ENCODE peak calls at places on chromosome 1, in nine cellular contexts. One of them, this sample, is unnamed.

GRCh38 chr1:241266121-241266520 is 90.9 kb downstream of the RGS7 start:
- DNase-seq in memory B cell: no peak
- DNase-seq in C1 segment of cervical spinal cord: no peak
- DNase-seq in germinal center: no peak
- DNase-seq in stimulated activated CD4-positive, alpha-beta T cell treated with anti-CD3 and anti-CD28 coated beads, Interleukin-1b, Interleukin-23, amount 100 ng/mL, for 24 hours: no peak
- DNase-seq in HL-60: no peak
- DNase-seq in pancreas: no peak
- DNase-seq in tibial artery: no peak
- DNase-seq in AG10803: no peak
- DNase-seq in this sample: no peak

GRCh38 chr1:88877382-88877825 is 14.0 kb downstream of the GTF2B start:
- DNase-seq in stimulated activated CD4-positive, alpha-beta T cell treated with anti-CD3 and anti-CD28 coated beads, Interleukin-1b, Interleukin-23, amount 100 ng/mL, for 24 hours: no peak
- DNase-seq in germinal center: peak; percentile 7
- DNase-seq in AG10803: peak; percentile 49
- DNase-seq in C1 segment of cervical spinal cord: peak; percentile 9
- DNase-seq in tibial artery: no peak
- DNase-seq in pancreas: no peak
- DNase-seq in memory B cell: no peak
- DNase-seq in HL-60: no peak
- DNase-seq in this sample: no peak

GRCh38 chr1:232510367-232511110 is 119.4 kb downstream of the SIPA1L2 start:
- DNase-seq in pancreas: no peak
- DNase-seq in memory B cell: no peak
- DNase-seq in C1 segment of cervical spinal cord: no peak
- DNase-seq in tibial artery: no peak
- DNase-seq in AG10803: no peak
- DNase-seq in germinal center: no peak
- DNase-seq in HL-60: no peak
- DNase-seq in stimulated activated CD4-positive, alpha-beta T cell treated with anti-CD3 and anti-CD28 coated beads, Interleukin-1b, Interleukin-23, amount 100 ng/mL, for 24 hours: no peak
- DNase-seq in this sample: no peak

GRCh38 chr1:32801096-32801713 is 16.0 kb downstream of the YARS1 start:
- DNase-seq in memory B cell: no peak
- DNase-seq in germinal center: no peak
- DNase-seq in stimulated activated CD4-positive, alpha-beta T cell treated with anti-CD3 and anti-CD28 coated beads, Interleukin-1b, Interleukin-23, amount 100 ng/mL, for 24 hours: no peak
- DNase-seq in AG10803: peak; percentile 22
- DNase-seq in pancreas: no peak
- DNase-seq in HL-60: no peak
- DNase-seq in C1 segment of cervical spinal cord: no peak
- DNase-seq in tibial artery: no peak
- DNase-seq in this sample: no peak

GRCh38 chr1:33050221-33051076 is 13.8 kb upstream of the AK2 start:
- DNase-seq in pancreas: no peak
- DNase-seq in germinal center: no peak
- DNase-seq in memory B cell: no peak
- DNase-seq in tibial artery: no peak
- DNase-seq in AG10803: peak; percentile 95
- DNase-seq in stimulated activated CD4-positive, alpha-beta T cell treated with anti-CD3 and anti-CD28 coated beads, Interleukin-1b, Interleukin-23, amount 100 ng/mL, for 24 hours: no peak
- DNase-seq in HL-60: peak; percentile 54
- DNase-seq in C1 segment of cervical spinal cord: no peak
- DNase-seq in this sample: peak; percentile 75

GRCh38 chr1:226443439-226443838 is 35.5 kb upstream of the PARP1 start:
- DNase-seq in memory B cell: no peak
- DNase-seq in AG10803: peak; percentile 67
- DNase-seq in stimulated activated CD4-positive, alpha-beta T cell treated with anti-CD3 and anti-CD28 coated beads, Interleukin-1b, Interleukin-23, amount 100 ng/mL, for 24 hours: no peak
- DNase-seq in tibial artery: no peak
- DNase-seq in pancreas: no peak
- DNase-seq in germinal center: no peak
- DNase-seq in C1 segment of cervical spinal cord: no peak
- DNase-seq in HL-60: no peak
- DNase-seq in this sample: no peak

GRCh38 chr1:153752561-153753195 is 22.5 kb upstream of the SLC27A3 start:
- DNase-seq in memory B cell: no peak
- DNase-seq in C1 segment of cervical spinal cord: no peak
- DNase-seq in AG10803: no peak
- DNase-seq in germinal center: no peak
- DNase-seq in stimulated activated CD4-positive, alpha-beta T cell treated with anti-CD3 and anti-CD28 coated beads, Interleukin-1b, Interleukin-23, amount 100 ng/mL, for 24 hours: no peak
- DNase-seq in pancreas: no peak
- DNase-seq in HL-60: no peak
- DNase-seq in tibial artery: peak; percentile 91
- DNase-seq in this sample: no peak

GRCh38 chr1:175373786-175374623 is 181.4 kb upstream of the KIAA0040 start:
- DNase-seq in HL-60: peak; percentile 7
- DNase-seq in tibial artery: no peak
- DNase-seq in pancreas: peak; percentile 23
- DNase-seq in memory B cell: peak; percentile 31
- DNase-seq in stimulated activated CD4-positive, alpha-beta T cell treated with anti-CD3 and anti-CD28 coated beads, Interleukin-1b, Interleukin-23, amount 100 ng/mL, for 24 hours: no peak
- DNase-seq in AG10803: no peak
- DNase-seq in germinal center: peak; percentile 34
- DNase-seq in C1 segment of cervical spinal cord: peak; percentile 18
- DNase-seq in this sample: no peak

GRCh38 chr1:167955915-167956314 is 19.0 kb upstream of the MPC2 start:
- DNase-seq in memory B cell: no peak
- DNase-seq in stimulated activated CD4-positive, alpha-beta T cell treated with anti-CD3 and anti-CD28 coated beads, Interleukin-1b, Interleukin-23, amount 100 ng/mL, for 24 hours: no peak
- DNase-seq in pancreas: no peak
- DNase-seq in germinal center: no peak
- DNase-seq in C1 segment of cervical spinal cord: no peak
- DNase-seq in AG10803: no peak
- DNase-seq in tibial artery: no peak
- DNase-seq in HL-60: no peak
- DNase-seq in this sample: no peak

GRCh38 chr1:6521502-6521901 is 30.0 kb upstream of the PLEKHG5 start:
- DNase-seq in HL-60: no peak
- DNase-seq in C1 segment of cervical spinal cord: no peak
- DNase-seq in pancreas: no peak
- DNase-seq in stimulated activated CD4-positive, alpha-beta T cell treated with anti-CD3 and anti-CD28 coated beads, Interleukin-1b, Interleukin-23, amount 100 ng/mL, for 24 hours: no peak
- DNase-seq in germinal center: no peak
- DNase-seq in tibial artery: no peak
- DNase-seq in memory B cell: no peak
- DNase-seq in AG10803: no peak
- DNase-seq in this sample: no peak

GRCh38 chr1:3672971-3673361 is 20.6 kb downstream of the TP73 start:
- DNase-seq in C1 segment of cervical spinal cord: no peak
- DNase-seq in tibial artery: no peak
- DNase-seq in memory B cell: no peak
- DNase-seq in pancreas: no peak
- DNase-seq in germinal center: no peak
- DNase-seq in stimulated activated CD4-positive, alpha-beta T cell treated with anti-CD3 and anti-CD28 coated beads, Interleukin-1b, Interleukin-23, amount 100 ng/mL, for 24 hours: no peak
- DNase-seq in HL-60: no peak
- DNase-seq in AG10803: no peak
- DNase-seq in this sample: no peak

GRCh38 chr1:71307451-71307850 is 226.6 kb upstream of the ZRANB2 start:
- DNase-seq in tibial artery: no peak
- DNase-seq in C1 segment of cervical spinal cord: no peak
- DNase-seq in memory B cell: no peak
- DNase-seq in pancreas: no peak
- DNase-seq in AG10803: peak; percentile 95
- DNase-seq in HL-60: peak; percentile 48
- DNase-seq in stimulated activated CD4-positive, alpha-beta T cell treated with anti-CD3 and anti-CD28 coated beads, Interleukin-1b, Interleukin-23, amount 100 ng/mL, for 24 hours: no peak
- DNase-seq in germinal center: no peak
- DNase-seq in this sample: no peak

This sample was measured in CD14-positive monocyte.